ENCODE peak calls at places on chromosomes 13 and 19, in nine cellular contexts. L is body of pancreas, U is cardiac fibroblast, H is epithelial cell of esophagus, D is pancreas, G is endodermal cell, W is uterus, N is brain microvascular endothelial cell, V is mucosa of descending colon. E is an unnamed sample.

GRCh38 chr13:43377149-43377548 is 353.8 kb downstream of the DNAJC15 start:
- DNase-seq in L (peak), U (peak), H (no peak), D (no peak), G (no peak), W (peak), N (no peak), V (no peak), E (no peak)

GRCh38 chr19:34309368-34310138 is 55.2 kb downstream of the GARRE1 start:
- DNase-seq in L (no peak), U (no peak), H (no peak), D (no peak), G (no peak), W (no peak), N (no peak), V (no peak), E (no peak)

GRCh38 chr13:47334173-47334572 is 437.3 kb upstream of the HTR2A start:
- DNase-seq in L (peak), U (peak), H (no peak), D (no peak), G (no peak), W (peak), N (peak), V (no peak), E (no peak)

GRCh38 chr19:11041194-11041593 is 48.1 kb upstream of the LDLR start:
- DNase-seq in L (no peak), U (no peak), H (no peak), D (no peak), G (no peak), W (no peak), N (no peak), V (no peak), E (no peak)

GRCh38 chr19:15439078-15439799 is 10.5 kb downstream of the WIZ start:
- DNase-seq in L (no peak), U (no peak), H (no peak), D (no peak), G (no peak), W (no peak), N (no peak), V (no peak), E (no peak)

GRCh38 chr13:74128171-74128767 is 5.9 kb downstream of the KLF12 start:
- DNase-seq in L (no peak), U (peak), H (peak), D (no peak), G (no peak), W (no peak), N (peak), V (no peak), E (no peak)

GRCh38 chr13:75550159-75550567 is 572 bp downstream of the UCHL3 start:
- DNase-seq in L (peak), U (peak), H (peak), D (no peak), G (no peak), W (peak), N (peak), V (no peak), E (no peak)

GRCh38 chr19:34220472-34221063 is 33.8 kb upstream of the GARRE1 start:
- DNase-seq in L (peak), U (peak), H (peak), D (peak), G (peak), W (no peak), N (peak), V (no peak), E (no peak)

GRCh38 chr19:16078759-16079707 is 2.7 kb downstream of the TPM4 start:
- DNase-seq in L (peak), U (peak), H (peak), D (peak), G (peak), W (peak), N (peak), V (peak), E (peak)

GRCh38 chr13:44413095-44413494 is 39.5 kb downstream of the SERP2 start:
- DNase-seq in L (no peak), U (no peak), H (no peak), D (no peak), G (no peak), W (no peak), N (peak), V (no peak), E (no peak)

GRCh38 chr13:33542309-33543088 is 256.9 kb upstream of the STARD13 start:
- DNase-seq in L (peak), U (peak), H (peak), D (peak), G (peak), W (peak), N (peak), V (peak), E (peak)

GRCh38 chr13:30880756-30881155 is 25.3 kb upstream of the MEDAG start:
- DNase-seq in L (no peak), U (peak), H (peak), D (no peak), G (no peak), W (no peak), N (peak), V (no peak), E (no peak)

GRCh38 chr19:11551603-11552235 is 7.3 kb downstream of the ELOF1 start:
- DNase-seq in L (no peak), U (peak), H (no peak), D (no peak), G (peak), W (peak), N (no peak), V (no peak), E (no peak)

GRCh38 chr19:55447421-55448174 is 4.5 kb upstream of the SHISA7 start:
- DNase-seq in L (peak), U (peak), H (peak), D (no peak), G (no peak), W (no peak), N (no peak), V (no peak), E (no peak)

GRCh38 chr13:79457390-79457789 is 23.6 kb upstream of the NDFIP2 start:
- DNase-seq in L (no peak), U (no peak), H (no peak), D (no peak), G (no peak), W (no peak), N (no peak), V (no peak), E (no peak)

GRCh38 chr19:10713317-10713716 is 4.6 kb upstream of the DNM2 start:
- DNase-seq in L (no peak), U (no peak), H (no peak), D (no peak), G (no peak), W (no peak), N (no peak), V (peak), E (no peak)

GRCh38 chr13:34810996-34811395 is 131.1 kb upstream of the NBEA start:
- DNase-seq in L (no peak), U (no peak), H (no peak), D (no peak), G (no peak), W (no peak), N (no peak), V (no peak), E (no peak)

GRCh38 chr19:4103073-4103418 is 20.9 kb downstream of the MAP2K2 start:
- DNase-seq in L (no peak), U (peak), H (peak), D (no peak), G (no peak), W (no peak), N (no peak), V (no peak), E (no peak)

GRCh38 chr19:44303976-44304568 is 753 bp downstream of the ZNF235 start:
- DNase-seq in L (peak), U (no peak), H (no peak), D (no peak), G (peak), W (no peak), N (peak), V (no peak), E (no peak)

GRCh38 chr19:9836021-9836420 is 903 bp downstream of the PIN1 start:
- DNase-seq in L (no peak), U (peak), H (peak), D (no peak), G (no peak), W (no peak), N (peak), V (no peak), E (no peak)

GRCh38 chr13:69092615-69093322 is 1014.9 kb upstream of the ATXN8OS start:
- DNase-seq in L (no peak), U (no peak), H (no peak), D (no peak), G (peak), W (no peak), N (no peak), V (no peak), E (no peak)
- TF ChIP-seq CTCF in L (no peak), U (no peak), H (no peak), D (no peak), G (peak), W (no peak), N (no peak), V (no peak), E (no peak)

DNA sequence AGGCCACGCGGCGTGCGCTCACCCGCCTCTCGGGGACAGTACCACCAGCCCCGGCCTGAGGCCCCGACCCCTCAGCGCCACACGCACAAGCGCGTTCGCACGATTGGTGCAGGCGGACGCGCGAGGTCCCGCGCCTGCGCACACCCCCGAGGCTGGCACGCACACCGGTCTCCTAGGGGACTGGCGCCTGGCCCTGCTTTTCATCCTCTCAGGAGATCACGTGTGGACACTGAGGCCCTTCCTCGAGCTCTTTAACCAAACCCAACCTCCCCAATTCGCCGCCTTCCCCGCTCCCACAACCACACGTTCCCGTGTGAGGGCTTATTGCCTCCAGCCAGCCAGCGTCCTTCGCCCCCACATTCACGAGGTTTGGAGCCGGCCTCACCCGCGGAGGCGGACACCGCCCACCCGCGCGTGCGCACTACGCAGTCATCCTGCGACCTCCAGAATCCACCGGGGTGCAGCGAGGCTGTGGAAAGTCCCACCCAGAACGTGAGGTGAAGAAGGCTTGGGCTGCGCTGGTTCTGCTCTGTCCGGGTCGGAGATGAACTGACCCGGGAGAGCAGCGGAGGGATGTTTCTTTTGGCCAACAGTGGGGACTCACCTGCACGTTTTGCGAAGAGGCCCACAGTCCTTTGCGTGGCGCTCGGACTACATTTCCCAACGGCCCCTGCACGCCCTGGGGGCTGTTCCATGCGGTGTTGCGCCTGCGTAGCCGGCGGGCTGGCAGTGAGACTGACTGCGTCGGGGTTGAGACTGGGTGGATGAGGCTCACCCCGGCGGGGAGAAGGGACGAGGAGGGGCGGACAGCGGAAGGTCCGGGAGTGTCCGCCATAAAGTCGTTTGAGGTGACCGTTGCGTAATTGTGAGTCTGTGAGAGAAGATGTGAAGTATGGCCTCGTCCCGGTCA is 539 bp upstream of the ZNF667 start:
- DNase-seq in L (peak), U (peak), H (peak), D (peak), G (peak), W (peak), N (peak), V (peak), E (peak)
- H3K4me3 ChIP-seq in L (peak), U (peak), H (peak), D (peak), G (peak), W (peak), N (peak), V (peak), E (peak)

GRCh38 chr13:97809576-97809975 is 143.9 kb upstream of the IPO5 start:
- DNase-seq in L (no peak), U (peak), H (peak), D (no peak), G (no peak), W (no peak), N (no peak), V (no peak), E (no peak)

DNA sequence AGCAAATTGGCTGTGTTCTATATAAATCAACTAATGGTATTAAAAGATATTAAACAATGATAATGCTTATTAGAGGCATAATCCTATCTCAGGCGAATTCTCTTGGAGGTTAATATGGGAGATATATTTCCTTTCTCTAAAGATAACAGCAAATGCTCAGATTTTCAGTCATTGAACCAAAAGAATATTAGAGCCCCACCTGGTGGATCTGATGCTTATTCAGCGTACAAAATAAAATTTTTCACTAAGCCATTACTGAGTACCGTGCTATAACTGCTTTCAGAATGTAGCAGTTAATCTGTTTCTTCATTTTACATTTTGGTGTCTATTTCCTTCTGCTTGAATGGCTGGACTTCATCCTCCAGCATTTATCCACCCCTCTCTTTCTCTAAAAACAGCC is 143.3 kb upstream of the IPO5 start:
- DNase-seq in L (no peak), U (peak), H (peak), D (no peak), G (no peak), W (no peak), N (peak), V (no peak), E (no peak)
- TF ChIP-seq CTCF in L (peak), U (peak), H (peak), D (no peak), G (peak), W (peak), N (peak), V (no peak), E (peak)

GRCh38 chr19:50667177-50667758 is 18.0 kb downstream of the C19orf81 start:
- DNase-seq in L (no peak), U (no peak), H (no peak), D (peak), G (no peak), W (no peak), N (no peak), V (no peak), E (no peak)

GRCh38 chr19:50666346-50667176 is 17.3 kb downstream of the C19orf81 start:
- DNase-seq in L (no peak), U (no peak), H (no peak), D (no peak), G (no peak), W (no peak), N (no peak), V (no peak), E (no peak)

GRCh38 chr19:50669319-50670101 is 20.3 kb downstream of the C19orf81 start:
- DNase-seq in L (peak), U (peak), H (no peak), D (peak), G (peak), W (no peak), N (no peak), V (peak), E (no peak)

GRCh38 chr19:50668416-50669318 is 19.4 kb downstream of the C19orf81 start:
- DNase-seq in L (no peak), U (no peak), H (no peak), D (no peak), G (no peak), W (no peak), N (no peak), V (no peak), E (no peak)

GRCh38 chr19:50667759-50668231 is 18.6 kb downstream of the C19orf81 start:
- DNase-seq in L (no peak), U (no peak), H (no peak), D (no peak), G (peak), W (no peak), N (no peak), V (no peak), E (no peak)
- H3K4me3 ChIP-seq in L (no peak), U (no peak), H (no peak), D (no peak), G (no peak), W (no peak), N (no peak), V (no peak), E (no peak)

GRCh38 chr19:8580710-8581281 is 3.6 kb upstream of the MYO1F start:
- DNase-seq in L (peak), U (peak), H (peak), D (peak), G (peak), W (peak), N (peak), V (peak), E (peak)
- TF ChIP-seq CTCF in L (peak), U (peak), H (peak), D (peak), G (peak), W (peak), N (peak), V (peak), E (peak)

DNA sequence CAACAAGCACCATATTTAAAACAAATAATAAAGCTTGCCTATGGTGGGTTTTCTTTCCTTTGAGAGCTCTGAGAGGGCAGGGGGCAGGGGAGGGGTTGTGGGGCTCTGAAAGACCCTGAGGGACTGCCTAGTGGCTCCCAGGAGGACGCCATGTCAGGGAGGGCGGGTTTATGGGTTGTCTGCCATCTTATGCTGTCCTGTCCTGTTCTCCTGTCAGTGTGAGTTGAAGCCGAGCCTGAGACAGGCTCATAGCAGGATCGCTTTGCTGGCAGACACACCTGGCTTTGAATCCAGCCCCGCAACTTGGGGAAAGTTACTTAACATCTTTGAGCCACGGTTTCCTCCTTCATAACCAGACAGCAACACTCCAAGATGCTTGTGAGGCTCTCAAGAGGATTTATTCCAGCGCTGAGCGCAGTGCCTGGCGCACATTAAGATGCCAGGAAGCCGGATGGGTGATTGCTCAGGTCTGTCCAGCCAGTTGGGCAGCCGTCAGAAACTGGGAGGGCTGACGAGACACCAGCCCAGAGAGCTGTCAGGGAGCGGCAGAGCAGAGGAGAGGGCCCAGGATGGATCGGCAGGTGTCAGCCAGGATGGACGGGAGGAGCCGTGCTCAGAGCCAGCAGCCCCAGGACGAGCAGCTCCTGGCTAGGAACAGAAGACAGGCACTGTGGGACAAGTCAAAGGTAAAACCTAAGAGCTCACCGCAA is 36.8 kb upstream of the C1QTNF9 start:
- DNase-seq in L (no peak), U (no peak), H (peak), D (no peak), G (peak), W (no peak), N (no peak), V (peak), E (peak)
- H3K4me3 ChIP-seq in L (no peak), U (no peak), H (no peak), D (no peak), G (no peak), W (peak), N (peak), V (no peak), E (peak)

GRCh38 chr19:45848922-45849321 is 14.0 kb downstream of the SYMPK start:
- DNase-seq in L (no peak), U (peak), H (no peak), D (no peak), G (no peak), W (no peak), N (no peak), V (no peak), E (no peak)
- TF ChIP-seq CTCF in L (no peak), U (peak), H (peak), D (no peak), G (peak), W (no peak), N (peak), V (no peak), E (no peak)

GRCh38 chr13:99436686-99437416 is 64.4 kb upstream of the TM9SF2 start:
- DNase-seq in L (peak), U (peak), H (peak), D (peak), G (peak), W (peak), N (peak), V (peak), E (peak)
- H3K4me3 ChIP-seq in L (no peak), U (no peak), H (no peak), D (no peak), G (no peak), W (no peak), N (no peak), V (no peak), E (no peak)

E was measured in lower lobe of right lung.